ENCODE peak calls at places on chromosomes 3 and 15, in four cellular contexts. J is Calu3; S is CD8-positive, alpha-beta T cell; M is AG09309. X is an unnamed sample.

GRCh38 chr15:71691700-71692417 is 118.5 kb upstream of the NR2E3 start:
- DNase-seq in J (no peak), S (no peak), M (peak; percentile 21), X (no peak)

GRCh38 chr3:64023187-64023860 is at the start of gene PSMD6:
- DNase-seq in J (peak; percentile 95), S (peak; percentile 86), M (peak; percentile 29), X (peak; percentile 88)

GRCh38 chr3:134148534-134148933 is 102.1 kb downstream of the RYK start:
- DNase-seq in J (no peak), S (no peak), M (no peak), X (no peak)

GRCh38 chr3:136728918-136729317 is 23.3 kb downstream of the STAG1 start:
- DNase-seq in J (no peak), S (no peak), M (peak; percentile 68), X (no peak)

GRCh38 chr3:59519094-59519493 is 469.3 kb upstream of the CFAP20DC start:
- DNase-seq in J (no peak), S (no peak), M (no peak), X (no peak)

GRCh38 chr15:78082106-78082742 is 4.7 kb upstream of the TBC1D2B start:
- DNase-seq in J (no peak), S (no peak), M (no peak), X (no peak)

GRCh38 chr3:101695779-101696372 is 9.4 kb upstream of the RPL24 start:
- DNase-seq in J (peak; percentile 42), S (no peak), M (no peak), X (peak; percentile 53)

GRCh38 chr3:175404667-175405066 is 545.5 kb downstream of the NAALADL2 start:
- DNase-seq in J (no peak), S (no peak), M (no peak), X (no peak)

GRCh38 chr3:33980252-33980651 is 181.8 kb downstream of the PDCD6IP start:
- DNase-seq in J (peak; percentile 30), S (no peak), M (peak; percentile 52), X (no peak)

GRCh38 chr3:55013145-55013544 is 85.3 kb upstream of the LRTM1 start:
- DNase-seq in J (no peak), S (no peak), M (no peak), X (no peak)

GRCh38 chr3:197711973-197712707 is 24.6 kb downstream of the RUBCN start:
- DNase-seq in J (peak; percentile 81), S (peak; percentile 71), M (peak; percentile 88), X (peak; percentile 90)

GRCh38 chr3:71942432-71942831 is 157.5 kb upstream of the PROK2 start:
- DNase-seq in J (no peak), S (no peak), M (no peak), X (no peak)

GRCh38 chr3:100073555-100074307 is 40.6 kb downstream of the FILIP1L start:
- DNase-seq in J (no peak), S (no peak), M (peak; percentile 33), X (no peak)

GRCh38 chr3:14256046-14256445 is 77.4 kb downstream of the LSM3 start:
- DNase-seq in J (no peak), S (no peak), M (no peak), X (no peak)

GRCh38 chr15:62845239-62846126 is 197.1 kb upstream of the TPM1 start:
- DNase-seq in J (no peak), S (no peak), M (no peak), X (no peak)

GRCh38 chr3:171980578-171981270 is 58.7 kb upstream of the FNDC3B start:
- DNase-seq in J (no peak), S (no peak), M (no peak), X (no peak)

GRCh38 chr3:152362086-152362485 is 93.4 kb downstream of the MBNL1 start:
- DNase-seq in J (no peak), S (no peak), M (no peak), X (no peak)

GRCh38 chr15:38611228-38611627 is 46.6 kb upstream of the RASGRP1 start:
- DNase-seq in J (no peak), S (no peak), M (no peak), X (no peak)

GRCh38 chr15:74790080-74790916 is 8.4 kb downstream of the CSK start:
- DNase-seq in J (peak; percentile 69), S (no peak), M (no peak), X (no peak)

GRCh38 chr3:13093687-13094086 is 20.5 kb upstream of the IQSEC1 start:
- DNase-seq in J (no peak), S (no peak), M (no peak), X (no peak)

GRCh38 chr3:16741103-16741758 is 136.0 kb upstream of the DAZL start:
- DNase-seq in J (no peak), S (no peak), M (peak; percentile 61), X (no peak)

GRCh38 chr15:101269479-101270223 is 7.6 kb downstream of the SELENOS start:
- DNase-seq in J (peak; percentile 32), S (no peak), M (no peak), X (no peak)

GRCh38 chr3:10514407-10515069 is 9.2 kb upstream of the ATP2B2 start:
- DNase-seq in J (no peak), S (no peak), M (no peak), X (no peak)

GRCh38 chr3:36429986-36430485 is 49.7 kb downstream of the STAC start:
- DNase-seq in J (no peak), S (no peak), M (no peak), X (no peak)

GRCh38 chr3:111076732-111077131 is 5.1 kb downstream of the NECTIN3 start:
- DNase-seq in J (peak; percentile 31), S (no peak), M (no peak), X (no peak)

GRCh38 chr15:41499109-41499851 is 5.6 kb downstream of the ITPKA start:
- DNase-seq in J (no peak), S (no peak), M (no peak), X (no peak)

GRCh38 chr15:90660195-90660995 is 56.8 kb upstream of the BLM start:
- DNase-seq in J (peak; percentile 42), S (no peak), M (peak; percentile 67), X (peak; percentile 37)

GRCh38 chr3:354433-354832 is 157.9 kb downstream of the CHL1 start:
- DNase-seq in J (peak; percentile 54), S (no peak), M (peak; percentile 4), X (no peak)

GRCh38 chr3:123620338-123620737 is 35.5 kb upstream of the HACD2 start:
- DNase-seq in J (no peak), S (no peak), M (no peak), X (no peak)

GRCh38 chr3:178146406-178146831 is 389.8 kb upstream of the KCNMB2 start:
- DNase-seq in J (no peak), S (no peak), M (peak; percentile 10), X (no peak)

GRCh38 chr3:38006445-38006995 is 15.9 kb downstream of the VILL start:
- DNase-seq in J (no peak), S (no peak), M (no peak), X (no peak)

GRCh38 chr3:98325055-98325454 is 28.6 kb upstream of the OR5K4 start:
- DNase-seq in J (peak; percentile 2), S (no peak), M (no peak), X (no peak)

GRCh38 chr3:185658504-185658912 is 72.4 kb downstream of the SENP2 start:
- DNase-seq in J (peak; percentile 34), S (no peak), M (peak; percentile 97), X (no peak)

GRCh38 chr3:158050461-158050860 is 55.8 kb downstream of the SHOX2 start:
- DNase-seq in J (no peak), S (no peak), M (no peak), X (no peak)

GRCh38 chr3:115549111-115549510 is 74.2 kb upstream of the GAP43 start:
- DNase-seq in J (no peak), S (no peak), M (peak; percentile 40), X (no peak)

GRCh38 chr15:77810180-77810579 is 177.5 kb upstream of the LINGO1 start:
- DNase-seq in J (no peak), S (no peak), M (no peak), X (no peak)

GRCh38 chr15:43255376-43255775 is 11.4 kb downstream of the TGM5 start:
- DNase-seq in J (no peak), S (no peak), M (no peak), X (no peak)

GRCh38 chr15:48645558-48646330 is at the start of gene FBN1:
- DNase-seq in J (peak; percentile 36), S (no peak), M (peak; percentile 72), X (no peak)

GRCh38 chr15:98561169-98561941 is 87.0 kb upstream of the IGF1R start:
- DNase-seq in J (no peak), S (no peak), M (no peak), X (no peak)